ENCODE peak calls at places on chromosomes 4 and X, in five cellular contexts. One of them, this sample, is unnamed.

GRCh38 chrX:17057209-17057608 is 110.8 kb downstream of the REPS2 start:
- DNase-seq in RPMI8226: no peak
- DNase-seq in stimulated activated CD8-positive, alpha-beta memory T cell treated with anti-CD3 and anti-CD28 coated beads, Interleukin-4, amount 100 ng/mL, for 4 hours: no peak
- DNase-seq in T-helper 9 cell: no peak
- DNase-seq in COR-L47: no peak
- DNase-seq in this sample: no peak

GRCh38 chrX:48835524-48836329 is at the start of gene PCSK1N:
- DNase-seq in T-helper 9 cell: peak
- DNase-seq in RPMI8226: no peak
- DNase-seq in COR-L47: peak
- DNase-seq in stimulated activated CD8-positive, alpha-beta memory T cell treated with anti-CD3 and anti-CD28 coated beads, Interleukin-4, amount 100 ng/mL, for 4 hours: peak
- DNase-seq in this sample: peak

GRCh38 chr4:153538408-153539057 is 72.4 kb downstream of the TMEM131L start:
- DNase-seq in RPMI8226: no peak
- DNase-seq in COR-L47: no peak
- DNase-seq in T-helper 9 cell: no peak
- DNase-seq in stimulated activated CD8-positive, alpha-beta memory T cell treated with anti-CD3 and anti-CD28 coated beads, Interleukin-4, amount 100 ng/mL, for 4 hours: no peak
- DNase-seq in this sample: no peak

GRCh38 chrX:20382518-20383291 is 116.0 kb upstream of the RPS6KA3 start:
- DNase-seq in COR-L47: no peak
- DNase-seq in RPMI8226: no peak
- DNase-seq in T-helper 9 cell: no peak
- DNase-seq in stimulated activated CD8-positive, alpha-beta memory T cell treated with anti-CD3 and anti-CD28 coated beads, Interleukin-4, amount 100 ng/mL, for 4 hours: no peak
- DNase-seq in this sample: no peak

GRCh38 chrX:154812341-154813101 is 7.2 kb upstream of the MPP1 start:
- DNase-seq in stimulated activated CD8-positive, alpha-beta memory T cell treated with anti-CD3 and anti-CD28 coated beads, Interleukin-4, amount 100 ng/mL, for 4 hours: no peak
- DNase-seq in COR-L47: no peak
- DNase-seq in RPMI8226: no peak
- DNase-seq in T-helper 9 cell: no peak
- DNase-seq in this sample: no peak

GRCh38 chr4:78565971-78566372 is 14.4 kb downstream of the ANXA3 start:
- DNase-seq in stimulated activated CD8-positive, alpha-beta memory T cell treated with anti-CD3 and anti-CD28 coated beads, Interleukin-4, amount 100 ng/mL, for 4 hours: no peak
- DNase-seq in T-helper 9 cell: no peak
- DNase-seq in COR-L47: no peak
- DNase-seq in RPMI8226: no peak
- DNase-seq in this sample: no peak

GRCh38 chr4:42150653-42151567 is 1.5 kb downstream of the BEND4 start:
- DNase-seq in COR-L47: no peak
- DNase-seq in T-helper 9 cell: no peak
- DNase-seq in RPMI8226: peak
- DNase-seq in stimulated activated CD8-positive, alpha-beta memory T cell treated with anti-CD3 and anti-CD28 coated beads, Interleukin-4, amount 100 ng/mL, for 4 hours: no peak
- DNase-seq in this sample: no peak

GRCh38 chr4:54050214-54050904 is 14.0 kb downstream of the CHIC2 start:
- DNase-seq in T-helper 9 cell: no peak
- DNase-seq in stimulated activated CD8-positive, alpha-beta memory T cell treated with anti-CD3 and anti-CD28 coated beads, Interleukin-4, amount 100 ng/mL, for 4 hours: no peak
- DNase-seq in COR-L47: no peak
- DNase-seq in RPMI8226: no peak
- DNase-seq in this sample: no peak

GRCh38 chr4:64903986-64904385 is 494.7 kb upstream of the TECRL start:
- DNase-seq in RPMI8226: no peak
- DNase-seq in COR-L47: no peak
- DNase-seq in T-helper 9 cell: no peak
- DNase-seq in stimulated activated CD8-positive, alpha-beta memory T cell treated with anti-CD3 and anti-CD28 coated beads, Interleukin-4, amount 100 ng/mL, for 4 hours: no peak
- DNase-seq in this sample: no peak

GRCh38 chr4:104677122-104677521 is 182.4 kb upstream of the CXXC4 start:
- DNase-seq in COR-L47: peak
- DNase-seq in RPMI8226: peak
- DNase-seq in T-helper 9 cell: no peak
- DNase-seq in stimulated activated CD8-positive, alpha-beta memory T cell treated with anti-CD3 and anti-CD28 coated beads, Interleukin-4, amount 100 ng/mL, for 4 hours: no peak
- DNase-seq in this sample: no peak

GRCh38 chr4:180380733-180381132 is 1862.5 kb upstream of the TENM3 start:
- DNase-seq in COR-L47: no peak
- DNase-seq in T-helper 9 cell: no peak
- DNase-seq in RPMI8226: no peak
- DNase-seq in stimulated activated CD8-positive, alpha-beta memory T cell treated with anti-CD3 and anti-CD28 coated beads, Interleukin-4, amount 100 ng/mL, for 4 hours: no peak
- DNase-seq in this sample: no peak

GRCh38 chr4:82500106-82500738 is 61.6 kb downstream of the TMEM150C start:
- DNase-seq in RPMI8226: no peak
- DNase-seq in T-helper 9 cell: no peak
- DNase-seq in COR-L47: no peak
- DNase-seq in stimulated activated CD8-positive, alpha-beta memory T cell treated with anti-CD3 and anti-CD28 coated beads, Interleukin-4, amount 100 ng/mL, for 4 hours: no peak
- DNase-seq in this sample: no peak

GRCh38 chr4:72468904-72469502 is 100.0 kb downstream of the ADAMTS3 start:
- DNase-seq in stimulated activated CD8-positive, alpha-beta memory T cell treated with anti-CD3 and anti-CD28 coated beads, Interleukin-4, amount 100 ng/mL, for 4 hours: no peak
- DNase-seq in T-helper 9 cell: no peak
- DNase-seq in RPMI8226: peak
- DNase-seq in COR-L47: peak
- DNase-seq in this sample: no peak

This sample was measured in effector CD4-positive, alpha-beta T cell.